ENCODE peak calls at places on chromosomes 5 and 9, in four cellular contexts. F is PC-3, V is lower lobe of right lung, E is OCI-LY7. Y is an unnamed sample.

GRCh38 chr5:64570395-64570996 is 64.7 kb downstream of the RGS7BP start:
- DNase-seq in F (no peak), V (no peak), E (no peak), Y (no peak)

GRCh38 chr9:83625120-83625710 is 2.3 kb downstream of the IDNK start:
- DNase-seq in F (no peak), V (no peak), E (no peak), Y (no peak)

GRCh38 chr5:109125755-109126429 is 283.9 kb downstream of the PJA2 start:
- DNase-seq in F (no peak), V (no peak), E (no peak), Y (no peak)

GRCh38 chr9:14405176-14405575 is 91.2 kb upstream of the NFIB start:
- DNase-seq in F (no peak), V (no peak), E (no peak), Y (no peak)

GRCh38 chr9:132798817-132799790 is 79.0 kb downstream of the AK8 start:
- DNase-seq in F (peak), V (peak), E (no peak), Y (no peak)

GRCh38 chr5:178465861-178466288 is 124.3 kb downstream of the COL23A1 start:
- DNase-seq in F (no peak), V (no peak), E (no peak), Y (no peak)

GRCh38 chr5:14342306-14342705 is 199.2 kb downstream of the TRIO start:
- DNase-seq in F (no peak), V (no peak), E (peak), Y (no peak)

GRCh38 chr5:117103703-117104102 is 529.1 kb upstream of the SEMA6A start:
- DNase-seq in F (no peak), V (no peak), E (no peak), Y (no peak)

GRCh38 chr5:142601432-142601831 is 84.5 kb downstream of the FGF1 start:
- DNase-seq in F (no peak), V (no peak), E (no peak), Y (no peak)

GRCh38 chr5:168409601-168410458 is 76.4 kb upstream of the RARS1 start:
- DNase-seq in F (peak), V (no peak), E (no peak), Y (no peak)

GRCh38 chr9:69622664-69623063 is 49.5 kb downstream of the APBA1 start:
- DNase-seq in F (no peak), V (no peak), E (no peak), Y (no peak)

GRCh38 chr5:55575815-55576583 is 41.2 kb upstream of the PLPP1 start:
- DNase-seq in F (no peak), V (no peak), E (no peak), Y (no peak)

GRCh38 chr5:21792736-21793135 is 1060.4 kb downstream of the CDH12 start:
- DNase-seq in F (peak), V (no peak), E (no peak), Y (no peak)

GRCh38 chr9:25396828-25397227 is 281.4 kb downstream of the TUSC1 start:
- DNase-seq in F (no peak), V (no peak), E (no peak), Y (no peak)

GRCh38 chr5:139019880-139020279 is 144.7 kb upstream of the LRRTM2 start:
- DNase-seq in F (no peak), V (no peak), E (no peak), Y (no peak)

GRCh38 chr5:132491368-132492364 is 1.1 kb upstream of the IRF1 start:
- DNase-seq in F (no peak), V (no peak), E (no peak), Y (no peak)

GRCh38 chr5:28156981-28157380 is 1118.6 kb upstream of the CDH9 start:
- DNase-seq in F (peak), V (no peak), E (no peak), Y (no peak)

GRCh38 chr5:109688647-109688998 is 1.1 kb upstream of the MAN2A1 start:
- DNase-seq in F (peak), V (no peak), E (peak), Y (no peak)

GRCh38 chr5:171392585-171393159 is 5.0 kb downstream of the NPM1 start:
- DNase-seq in F (no peak), V (no peak), E (no peak), Y (no peak)

GRCh38 chr5:43036409-43036808 is 3.7 kb downstream of the ANXA2R start:
- DNase-seq in F (no peak), V (no peak), E (no peak), Y (no peak)

GRCh38 chr9:33211695-33212393 is 28.1 kb upstream of the SPINK4 start:
- DNase-seq in F (peak), V (no peak), E (no peak), Y (no peak)

GRCh38 chr5:35876922-35877321 is 20.2 kb downstream of the IL7R start:
- DNase-seq in F (peak), V (no peak), E (no peak), Y (no peak)

GRCh38 chr5:17248999-17249634 is 31.7 kb downstream of the BASP1 start:
- DNase-seq in F (peak), V (no peak), E (no peak), Y (no peak)

GRCh38 chr5:141245250-141245717 is at the start of gene PCDHB15:
- DNase-seq in F (no peak), V (no peak), E (no peak), Y (peak)

GRCh38 chr9:101674165-101674564 is 64.3 kb downstream of the GRIN3A start:
- DNase-seq in F (no peak), V (no peak), E (no peak), Y (no peak)

GRCh38 chr9:110714314-110714713 is 45.7 kb downstream of the MUSK start:
- DNase-seq in F (peak), V (no peak), E (no peak), Y (no peak)

GRCh38 chr5:132224721-132225120 is 2.9 kb downstream of the P4HA2 start:
- DNase-seq in F (no peak), V (no peak), E (no peak), Y (no peak)

GRCh38 chr9:15370496-15371464 is 51.9 kb upstream of the SNAPC3 start:
- DNase-seq in F (no peak), V (no peak), E (no peak), Y (no peak)

GRCh38 chr9:121887553-121888437 is 205.3 kb downstream of the TTLL11 start:
- DNase-seq in F (no peak), V (no peak), E (no peak), Y (no peak)

GRCh38 chr9:97918641-97919040 is 3.7 kb downstream of the TRMO start:
- DNase-seq in F (no peak), V (no peak), E (no peak), Y (no peak)
- H3K27ac ChIP-seq in F (no peak), V (no peak), E (no peak), Y (no peak)

GRCh38 chr9:23587433-23587832 is 238.6 kb downstream of the ELAVL2 start:
- DNase-seq in F (no peak), V (peak), E (no peak), Y (no peak)

GRCh38 chr9:23586906-23587305 is 239.1 kb downstream of the ELAVL2 start:
- DNase-seq in F (no peak), V (no peak), E (no peak), Y (no peak)

GRCh38 chr9:23587903-23588302 is 238.1 kb downstream of the ELAVL2 start:
- DNase-seq in F (peak), V (no peak), E (no peak), Y (no peak)

DNA sequence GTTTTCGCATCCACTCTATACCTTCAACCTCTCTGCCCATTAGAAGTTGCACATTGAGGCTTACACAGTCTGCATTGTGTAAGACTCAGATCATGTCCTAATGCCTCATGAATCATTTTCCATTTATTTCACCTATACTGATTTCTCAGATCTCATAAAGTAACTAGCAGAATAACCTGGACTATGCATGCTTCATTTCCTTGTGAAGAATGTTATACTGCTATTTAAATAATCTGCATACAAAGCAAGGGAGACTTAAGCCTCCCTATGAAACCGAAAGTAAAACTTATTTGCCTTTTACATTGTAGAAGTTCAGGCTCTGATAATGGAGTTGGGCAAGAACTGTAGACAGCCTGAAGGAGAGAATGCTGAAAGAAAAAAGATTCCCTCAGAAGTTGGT is 235.4 kb downstream of the ELAVL2 start:
- DNase-seq in F (peak), V (no peak), E (no peak), Y (no peak)
- H3K27ac ChIP-seq in F (peak), V (peak), E (no peak), Y (no peak)

GRCh38 chr5:58924306-58924705 is 341.4 kb downstream of the RAB3C start:
- DNase-seq in F (no peak), V (no peak), E (no peak), Y (no peak)

GRCh38 chr5:58921106-58921505 is 338.2 kb downstream of the RAB3C start:
- DNase-seq in F (no peak), V (no peak), E (no peak), Y (no peak)

GRCh38 chr5:58925627-58926545 is 343.0 kb downstream of the RAB3C start:
- DNase-seq in F (no peak), V (no peak), E (no peak), Y (no peak)

GRCh38 chr5:58922392-58923171 is 339.7 kb downstream of the RAB3C start:
- DNase-seq in F (peak), V (peak), E (no peak), Y (peak)

GRCh38 chr5:58923355-58923754 is 340.5 kb downstream of the RAB3C start:
- DNase-seq in F (no peak), V (no peak), E (no peak), Y (no peak)
- H3K27ac ChIP-seq in F (no peak), V (peak), E (no peak), Y (no peak)

GRCh38 chr5:54229041-54229780 is 81.2 kb downstream of the ARL15 start:
- DNase-seq in F (peak), V (peak), E (peak), Y (peak)
- H3K27ac ChIP-seq in F (no peak), V (no peak), E (no peak), Y (no peak)

GRCh38 chr9:88811511-88811910 is 179.8 kb upstream of the S1PR3 start:
- DNase-seq in F (no peak), V (no peak), E (no peak), Y (no peak)

GRCh38 chr9:88813810-88814209 is 177.5 kb upstream of the S1PR3 start:
- DNase-seq in F (no peak), V (no peak), E (no peak), Y (no peak)

GRCh38 chr9:88810826-88811225 is 180.4 kb upstream of the S1PR3 start:
- DNase-seq in F (no peak), V (no peak), E (no peak), Y (no peak)

GRCh38 chr9:88814521-88815101 is 176.7 kb upstream of the S1PR3 start:
- DNase-seq in F (no peak), V (no peak), E (no peak), Y (no peak)

GRCh38 chr9:88812938-88813670 is 178.2 kb upstream of the S1PR3 start:
- DNase-seq in F (no peak), V (no peak), E (no peak), Y (no peak)
- H3K27ac ChIP-seq in F (no peak), V (no peak), E (no peak), Y (no peak)

DNA sequence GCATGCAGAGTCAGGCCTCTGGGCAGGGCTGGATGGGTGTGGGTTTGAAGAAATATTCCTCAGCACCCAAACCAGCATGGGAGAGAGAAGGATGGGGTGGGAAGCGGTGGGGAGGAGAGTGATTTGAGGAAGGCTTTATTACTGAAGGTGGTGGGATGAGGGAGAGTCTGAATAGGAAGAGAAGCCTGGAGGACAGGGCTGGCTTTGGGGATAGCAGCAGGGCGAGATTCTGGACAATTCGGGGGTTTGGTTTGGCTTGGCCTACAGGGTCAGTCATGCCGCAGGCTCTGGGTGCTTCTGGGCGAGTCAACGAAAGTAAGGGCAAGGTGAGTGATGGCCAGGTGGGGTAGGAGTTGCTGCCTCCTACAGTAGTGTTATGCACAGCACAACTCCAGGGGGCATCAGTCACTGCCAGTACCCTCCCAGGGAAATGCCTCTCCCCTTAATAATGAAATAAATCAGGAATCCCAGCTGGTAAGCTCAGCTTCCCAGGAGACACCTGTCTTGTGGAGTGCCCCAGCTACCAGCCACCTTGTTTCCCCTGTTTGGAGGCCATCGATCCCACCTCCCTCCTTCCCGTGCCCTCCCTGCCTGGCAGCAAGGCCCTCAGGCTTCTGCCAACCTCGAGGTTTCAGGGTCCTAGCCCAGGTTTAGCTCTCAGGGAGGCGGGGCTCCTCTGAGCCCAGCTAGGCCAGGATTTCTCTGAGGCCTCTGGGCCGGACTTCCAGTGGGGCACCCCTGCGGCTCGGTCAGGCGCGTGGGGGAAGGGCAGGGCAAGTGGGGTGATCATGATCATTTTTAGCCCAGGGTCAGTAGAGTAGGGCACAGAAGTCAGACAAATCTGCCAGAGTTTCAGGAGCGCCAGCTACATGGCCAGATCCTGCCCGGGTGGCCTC is 741 bp upstream of the NKX2-5 start:
- DNase-seq in F (no peak), V (no peak), E (no peak), Y (no peak)
- H3K27ac ChIP-seq in F (no peak), V (no peak), E (no peak), Y (no peak)

GRCh38 chr9:114849450-114849849 is 43.6 kb upstream of the TNFSF15 start:
- DNase-seq in F (no peak), V (no peak), E (no peak), Y (no peak)
- H3K27ac ChIP-seq in F (no peak), V (no peak), E (no peak), Y (no peak)

DNA sequence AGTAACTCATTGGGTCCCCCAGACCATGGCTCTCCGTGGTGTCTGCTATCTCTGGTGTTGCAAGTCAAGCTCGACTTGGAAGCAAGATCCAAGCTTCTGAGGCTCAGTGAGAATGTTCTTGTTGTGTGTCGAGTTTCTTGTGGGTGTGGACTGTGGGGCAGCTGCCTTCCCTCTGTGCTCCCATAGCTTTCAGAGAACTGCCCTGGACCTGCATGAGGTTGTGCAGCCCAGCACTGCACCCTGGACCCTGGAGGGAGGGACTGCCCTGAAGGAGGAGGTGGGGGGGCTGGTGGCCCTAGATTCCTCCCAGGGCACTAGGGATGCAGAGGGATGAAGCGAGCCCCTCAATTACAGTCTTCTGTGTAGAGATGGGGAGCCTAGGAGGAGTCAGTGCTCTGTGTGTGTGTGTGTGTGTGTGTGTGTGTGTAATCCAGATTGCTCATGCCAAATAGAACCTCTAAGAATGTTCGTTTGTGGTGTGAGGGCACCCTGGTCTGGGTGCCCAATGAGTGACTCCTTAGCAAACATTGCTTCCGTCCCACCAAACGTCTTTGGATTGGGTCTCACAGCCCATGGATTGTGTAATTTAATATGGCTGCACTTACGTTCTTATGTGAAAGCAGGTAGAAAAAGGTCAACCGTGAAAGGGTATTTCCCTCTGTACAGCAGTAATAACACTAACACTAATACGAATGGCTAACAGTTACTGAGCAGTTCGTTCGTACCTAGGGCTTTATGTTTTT is 143.3 kb upstream of the LMX1B start:
- DNase-seq in F (no peak), V (no peak), E (peak), Y (no peak)
- H3K27ac ChIP-seq in F (no peak), V (peak), E (peak), Y (peak)

DNA sequence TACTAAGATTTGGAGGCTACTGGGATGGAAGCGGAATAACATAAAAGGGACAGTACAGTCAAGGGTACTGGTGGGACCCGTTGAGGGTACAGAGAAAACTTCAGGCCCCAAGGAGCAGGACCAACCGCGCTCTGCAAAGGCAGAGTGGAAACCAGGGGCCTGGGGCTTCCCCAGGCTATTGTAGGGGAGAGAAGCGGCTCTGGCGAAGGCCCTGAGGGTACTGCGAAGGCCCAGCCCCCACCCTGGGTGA is 449 bp downstream of the TPM2 start:
- DNase-seq in F (no peak), V (no peak), E (no peak), Y (no peak)
- H3K27ac ChIP-seq in F (peak), V (peak), E (no peak), Y (no peak)

GRCh38 chr9:93093449-93094293 is 2.3 kb upstream of the CARD19 start:
- DNase-seq in F (no peak), V (peak), E (peak), Y (no peak)
- H3K27ac ChIP-seq in F (no peak), V (peak), E (peak), Y (peak)